ENCODE peak calls at places on chromosomes 1 and 21, in ten cellular contexts. One of them, this sample, is unnamed.

GRCh38 chr1:112817555-112818373 is 102.6 kb upstream of the PPM1J start:
- DNase-seq in astrocyte: no peak
- DNase-seq in LoVo: no peak
- DNase-seq in EL: no peak
- DNase-seq in hippocampal formation: no peak
- DNase-seq in stimulated activated CD8-positive, alpha-beta memory T cell treated with anti-CD3 and anti-CD28 coated beads, Interleukin-7, amount 100 ng/mL, for 1 hour: no peak
- DNase-seq in CD4-positive, alpha-beta T cell: no peak
- DNase-seq in hepatic stellate cell: no peak
- DNase-seq in NCI-H1105: no peak
- DNase-seq in foreskin melanocyte: no peak
- DNase-seq in this sample: no peak

GRCh38 chr1:186486061-186486460 is 25.1 kb upstream of the PDC start:
- DNase-seq in astrocyte: no peak
- DNase-seq in LoVo: no peak
- DNase-seq in EL: no peak
- DNase-seq in hippocampal formation: no peak
- DNase-seq in stimulated activated CD8-positive, alpha-beta memory T cell treated with anti-CD3 and anti-CD28 coated beads, Interleukin-7, amount 100 ng/mL, for 1 hour: no peak
- DNase-seq in CD4-positive, alpha-beta T cell: no peak
- DNase-seq in hepatic stellate cell: no peak
- DNase-seq in NCI-H1105: no peak
- DNase-seq in foreskin melanocyte: no peak
- DNase-seq in this sample: no peak

GRCh38 chr1:58781541-58782307 is 2.1 kb downstream of the JUN start:
- DNase-seq in astrocyte: peak
- DNase-seq in LoVo: peak
- DNase-seq in EL: peak
- DNase-seq in hippocampal formation: peak
- DNase-seq in stimulated activated CD8-positive, alpha-beta memory T cell treated with anti-CD3 and anti-CD28 coated beads, Interleukin-7, amount 100 ng/mL, for 1 hour: peak
- DNase-seq in CD4-positive, alpha-beta T cell: peak
- DNase-seq in hepatic stellate cell: peak
- DNase-seq in NCI-H1105: peak
- DNase-seq in foreskin melanocyte: peak
- DNase-seq in this sample: peak

GRCh38 chr1:30126839-30127238 is 596.5 kb downstream of the MATN1 start:
- DNase-seq in astrocyte: no peak
- DNase-seq in LoVo: peak
- DNase-seq in EL: no peak
- DNase-seq in hippocampal formation: no peak
- DNase-seq in stimulated activated CD8-positive, alpha-beta memory T cell treated with anti-CD3 and anti-CD28 coated beads, Interleukin-7, amount 100 ng/mL, for 1 hour: no peak
- DNase-seq in CD4-positive, alpha-beta T cell: no peak
- DNase-seq in hepatic stellate cell: no peak
- DNase-seq in NCI-H1105: peak
- DNase-seq in foreskin melanocyte: no peak
- DNase-seq in this sample: no peak

GRCh38 chr21:45579383-45580180 is 37.3 kb upstream of the SLC19A1 start:
- DNase-seq in astrocyte: no peak
- DNase-seq in LoVo: no peak
- DNase-seq in EL: no peak
- DNase-seq in hippocampal formation: no peak
- DNase-seq in stimulated activated CD8-positive, alpha-beta memory T cell treated with anti-CD3 and anti-CD28 coated beads, Interleukin-7, amount 100 ng/mL, for 1 hour: no peak
- DNase-seq in CD4-positive, alpha-beta T cell: no peak
- DNase-seq in hepatic stellate cell: no peak
- DNase-seq in NCI-H1105: no peak
- DNase-seq in foreskin melanocyte: no peak
- DNase-seq in this sample: peak

GRCh38 chr1:246483204-246483933 is 23.7 kb downstream of the SMYD3 start:
- DNase-seq in astrocyte: no peak
- DNase-seq in LoVo: no peak
- DNase-seq in EL: peak
- DNase-seq in hippocampal formation: no peak
- DNase-seq in stimulated activated CD8-positive, alpha-beta memory T cell treated with anti-CD3 and anti-CD28 coated beads, Interleukin-7, amount 100 ng/mL, for 1 hour: no peak
- DNase-seq in CD4-positive, alpha-beta T cell: no peak
- DNase-seq in hepatic stellate cell: peak
- DNase-seq in NCI-H1105: no peak
- DNase-seq in foreskin melanocyte: peak
- DNase-seq in this sample: no peak

GRCh38 chr1:67838180-67838912 is 5.1 kb upstream of the GNG12 start:
- DNase-seq in astrocyte: peak
- DNase-seq in LoVo: no peak
- DNase-seq in EL: peak
- DNase-seq in hippocampal formation: no peak
- DNase-seq in stimulated activated CD8-positive, alpha-beta memory T cell treated with anti-CD3 and anti-CD28 coated beads, Interleukin-7, amount 100 ng/mL, for 1 hour: no peak
- DNase-seq in CD4-positive, alpha-beta T cell: no peak
- DNase-seq in hepatic stellate cell: no peak
- DNase-seq in NCI-H1105: no peak
- DNase-seq in foreskin melanocyte: no peak
- DNase-seq in this sample: peak

GRCh38 chr1:27868556-27868931 is 3.8 kb upstream of the THEMIS2 start:
- DNase-seq in astrocyte: no peak
- DNase-seq in LoVo: no peak
- DNase-seq in EL: no peak
- DNase-seq in hippocampal formation: no peak
- DNase-seq in stimulated activated CD8-positive, alpha-beta memory T cell treated with anti-CD3 and anti-CD28 coated beads, Interleukin-7, amount 100 ng/mL, for 1 hour: no peak
- DNase-seq in CD4-positive, alpha-beta T cell: no peak
- DNase-seq in hepatic stellate cell: no peak
- DNase-seq in NCI-H1105: no peak
- DNase-seq in foreskin melanocyte: no peak
- DNase-seq in this sample: no peak

GRCh38 chr1:207454046-207454964 is at the start of gene CR2:
- DNase-seq in astrocyte: no peak
- DNase-seq in LoVo: peak
- DNase-seq in EL: peak
- DNase-seq in hippocampal formation: no peak
- DNase-seq in stimulated activated CD8-positive, alpha-beta memory T cell treated with anti-CD3 and anti-CD28 coated beads, Interleukin-7, amount 100 ng/mL, for 1 hour: no peak
- DNase-seq in CD4-positive, alpha-beta T cell: peak
- DNase-seq in hepatic stellate cell: no peak
- DNase-seq in NCI-H1105: peak
- DNase-seq in foreskin melanocyte: no peak
- DNase-seq in this sample: peak

GRCh38 chr21:32702702-32703101 is 25.1 kb downstream of the SYNJ1 start:
- DNase-seq in astrocyte: peak
- DNase-seq in LoVo: no peak
- DNase-seq in EL: peak
- DNase-seq in hippocampal formation: no peak
- DNase-seq in stimulated activated CD8-positive, alpha-beta memory T cell treated with anti-CD3 and anti-CD28 coated beads, Interleukin-7, amount 100 ng/mL, for 1 hour: no peak
- DNase-seq in CD4-positive, alpha-beta T cell: no peak
- DNase-seq in hepatic stellate cell: no peak
- DNase-seq in NCI-H1105: no peak
- DNase-seq in foreskin melanocyte: peak
- DNase-seq in this sample: no peak

GRCh38 chr1:182616130-182617074 is 12.2 kb upstream of the RGS16 start:
- DNase-seq in astrocyte: peak
- DNase-seq in LoVo: peak
- DNase-seq in EL: peak
- DNase-seq in hippocampal formation: no peak
- DNase-seq in stimulated activated CD8-positive, alpha-beta memory T cell treated with anti-CD3 and anti-CD28 coated beads, Interleukin-7, amount 100 ng/mL, for 1 hour: peak
- DNase-seq in CD4-positive, alpha-beta T cell: peak
- DNase-seq in hepatic stellate cell: no peak
- DNase-seq in NCI-H1105: peak
- DNase-seq in foreskin melanocyte: no peak
- DNase-seq in this sample: no peak

GRCh38 chr1:208782186-208782585 is 538.0 kb upstream of the PLXNA2 start:
- DNase-seq in astrocyte: no peak
- DNase-seq in LoVo: no peak
- DNase-seq in EL: no peak
- DNase-seq in hippocampal formation: no peak
- DNase-seq in stimulated activated CD8-positive, alpha-beta memory T cell treated with anti-CD3 and anti-CD28 coated beads, Interleukin-7, amount 100 ng/mL, for 1 hour: no peak
- DNase-seq in CD4-positive, alpha-beta T cell: no peak
- DNase-seq in hepatic stellate cell: no peak
- DNase-seq in NCI-H1105: no peak
- DNase-seq in foreskin melanocyte: no peak
- DNase-seq in this sample: no peak

GRCh38 chr21:43892984-43893535 is 28.0 kb downstream of the AGPAT3 start:
- DNase-seq in astrocyte: no peak
- DNase-seq in LoVo: no peak
- DNase-seq in EL: no peak
- DNase-seq in hippocampal formation: no peak
- DNase-seq in stimulated activated CD8-positive, alpha-beta memory T cell treated with anti-CD3 and anti-CD28 coated beads, Interleukin-7, amount 100 ng/mL, for 1 hour: no peak
- DNase-seq in CD4-positive, alpha-beta T cell: no peak
- DNase-seq in hepatic stellate cell: no peak
- DNase-seq in NCI-H1105: no peak
- DNase-seq in foreskin melanocyte: no peak
- DNase-seq in this sample: no peak

GRCh38 chr21:16419188-16419874 is 689.5 kb downstream of the USP25 start:
- DNase-seq in astrocyte: peak
- DNase-seq in LoVo: no peak
- DNase-seq in EL: no peak
- DNase-seq in hippocampal formation: peak
- DNase-seq in stimulated activated CD8-positive, alpha-beta memory T cell treated with anti-CD3 and anti-CD28 coated beads, Interleukin-7, amount 100 ng/mL, for 1 hour: no peak
- DNase-seq in CD4-positive, alpha-beta T cell: no peak
- DNase-seq in hepatic stellate cell: peak
- DNase-seq in NCI-H1105: peak
- DNase-seq in foreskin melanocyte: no peak
- DNase-seq in this sample: no peak

GRCh38 chr1:27009601-27010197 is 3.0 kb downstream of the TENT5B start:
- DNase-seq in astrocyte: no peak
- DNase-seq in LoVo: peak
- DNase-seq in EL: no peak
- DNase-seq in hippocampal formation: no peak
- DNase-seq in stimulated activated CD8-positive, alpha-beta memory T cell treated with anti-CD3 and anti-CD28 coated beads, Interleukin-7, amount 100 ng/mL, for 1 hour: no peak
- DNase-seq in CD4-positive, alpha-beta T cell: no peak
- DNase-seq in hepatic stellate cell: no peak
- DNase-seq in NCI-H1105: no peak
- DNase-seq in foreskin melanocyte: no peak
- DNase-seq in this sample: peak

GRCh38 chr21:17726047-17726446 is 93.1 kb downstream of the C21orf91 start:
- DNase-seq in astrocyte: no peak
- DNase-seq in LoVo: peak
- DNase-seq in EL: no peak
- DNase-seq in hippocampal formation: no peak
- DNase-seq in stimulated activated CD8-positive, alpha-beta memory T cell treated with anti-CD3 and anti-CD28 coated beads, Interleukin-7, amount 100 ng/mL, for 1 hour: no peak
- DNase-seq in CD4-positive, alpha-beta T cell: no peak
- DNase-seq in hepatic stellate cell: peak
- DNase-seq in NCI-H1105: no peak
- DNase-seq in foreskin melanocyte: peak
- DNase-seq in this sample: no peak

GRCh38 chr1:235411489-235412486 is 44.6 kb downstream of the TBCE start:
- DNase-seq in astrocyte: no peak
- DNase-seq in LoVo: peak
- DNase-seq in EL: peak
- DNase-seq in hippocampal formation: no peak
- DNase-seq in stimulated activated CD8-positive, alpha-beta memory T cell treated with anti-CD3 and anti-CD28 coated beads, Interleukin-7, amount 100 ng/mL, for 1 hour: no peak
- DNase-seq in CD4-positive, alpha-beta T cell: no peak
- DNase-seq in hepatic stellate cell: no peak
- DNase-seq in NCI-H1105: no peak
- DNase-seq in foreskin melanocyte: no peak
- DNase-seq in this sample: no peak

GRCh38 chr1:236099622-236100021 is 34.7 kb upstream of the NID1 start:
- DNase-seq in astrocyte: peak
- DNase-seq in LoVo: no peak
- DNase-seq in EL: peak
- DNase-seq in hippocampal formation: no peak
- DNase-seq in stimulated activated CD8-positive, alpha-beta memory T cell treated with anti-CD3 and anti-CD28 coated beads, Interleukin-7, amount 100 ng/mL, for 1 hour: no peak
- DNase-seq in CD4-positive, alpha-beta T cell: no peak
- DNase-seq in hepatic stellate cell: no peak
- DNase-seq in NCI-H1105: no peak
- DNase-seq in foreskin melanocyte: peak
- DNase-seq in this sample: peak

GRCh38 chr1:173408886-173409285 is 68.2 kb upstream of the PRDX6 start:
- DNase-seq in astrocyte: peak
- DNase-seq in LoVo: no peak
- DNase-seq in EL: no peak
- DNase-seq in hippocampal formation: no peak
- DNase-seq in stimulated activated CD8-positive, alpha-beta memory T cell treated with anti-CD3 and anti-CD28 coated beads, Interleukin-7, amount 100 ng/mL, for 1 hour: no peak
- DNase-seq in CD4-positive, alpha-beta T cell: no peak
- DNase-seq in hepatic stellate cell: no peak
- DNase-seq in NCI-H1105: no peak
- DNase-seq in foreskin melanocyte: no peak
- DNase-seq in this sample: no peak

GRCh38 chr1:42085596-42085995 is 67.6 kb upstream of the GUCA2B start:
- DNase-seq in astrocyte: no peak
- DNase-seq in LoVo: no peak
- DNase-seq in EL: no peak
- DNase-seq in hippocampal formation: no peak
- DNase-seq in stimulated activated CD8-positive, alpha-beta memory T cell treated with anti-CD3 and anti-CD28 coated beads, Interleukin-7, amount 100 ng/mL, for 1 hour: no peak
- DNase-seq in CD4-positive, alpha-beta T cell: no peak
- DNase-seq in hepatic stellate cell: no peak
- DNase-seq in NCI-H1105: no peak
- DNase-seq in foreskin melanocyte: no peak
- DNase-seq in this sample: no peak

GRCh38 chr1:54806931-54807611 is 5.9 kb upstream of the TTC22 start:
- DNase-seq in astrocyte: peak
- DNase-seq in LoVo: peak
- DNase-seq in EL: peak
- DNase-seq in hippocampal formation: no peak
- DNase-seq in stimulated activated CD8-positive, alpha-beta memory T cell treated with anti-CD3 and anti-CD28 coated beads, Interleukin-7, amount 100 ng/mL, for 1 hour: peak
- DNase-seq in CD4-positive, alpha-beta T cell: no peak
- DNase-seq in hepatic stellate cell: peak
- DNase-seq in NCI-H1105: no peak
- DNase-seq in foreskin melanocyte: no peak
- DNase-seq in this sample: peak

GRCh38 chr1:228272331-228272791 is 64.5 kb downstream of the OBSCN start:
- DNase-seq in astrocyte: no peak
- DNase-seq in LoVo: no peak
- DNase-seq in EL: no peak
- DNase-seq in hippocampal formation: no peak
- DNase-seq in stimulated activated CD8-positive, alpha-beta memory T cell treated with anti-CD3 and anti-CD28 coated beads, Interleukin-7, amount 100 ng/mL, for 1 hour: no peak
- DNase-seq in CD4-positive, alpha-beta T cell: no peak
- DNase-seq in hepatic stellate cell: no peak
- DNase-seq in NCI-H1105: no peak
- DNase-seq in foreskin melanocyte: no peak
- DNase-seq in this sample: peak

GRCh38 chr1:25675729-25676476 is 59.3 kb downstream of the MAN1C1 start:
- DNase-seq in astrocyte: no peak
- DNase-seq in LoVo: no peak
- DNase-seq in EL: no peak
- DNase-seq in hippocampal formation: no peak
- DNase-seq in stimulated activated CD8-positive, alpha-beta memory T cell treated with anti-CD3 and anti-CD28 coated beads, Interleukin-7, amount 100 ng/mL, for 1 hour: peak
- DNase-seq in CD4-positive, alpha-beta T cell: peak
- DNase-seq in hepatic stellate cell: no peak
- DNase-seq in NCI-H1105: no peak
- DNase-seq in foreskin melanocyte: no peak
- DNase-seq in this sample: no peak

GRCh38 chr1:225820522-225821120 is 10.7 kb downstream of the EPHX1 start:
- DNase-seq in astrocyte: no peak
- DNase-seq in LoVo: no peak
- DNase-seq in EL: no peak
- DNase-seq in hippocampal formation: no peak
- DNase-seq in stimulated activated CD8-positive, alpha-beta memory T cell treated with anti-CD3 and anti-CD28 coated beads, Interleukin-7, amount 100 ng/mL, for 1 hour: no peak
- DNase-seq in CD4-positive, alpha-beta T cell: no peak
- DNase-seq in hepatic stellate cell: no peak
- DNase-seq in NCI-H1105: no peak
- DNase-seq in foreskin melanocyte: no peak
- DNase-seq in this sample: no peak

GRCh38 chr1:221778535-221779142 is 36.8 kb upstream of the DUSP10 start:
- DNase-seq in astrocyte: no peak
- DNase-seq in LoVo: no peak
- DNase-seq in EL: no peak
- DNase-seq in hippocampal formation: no peak
- DNase-seq in stimulated activated CD8-positive, alpha-beta memory T cell treated with anti-CD3 and anti-CD28 coated beads, Interleukin-7, amount 100 ng/mL, for 1 hour: no peak
- DNase-seq in CD4-positive, alpha-beta T cell: peak
- DNase-seq in hepatic stellate cell: no peak
- DNase-seq in NCI-H1105: no peak
- DNase-seq in foreskin melanocyte: no peak
- DNase-seq in this sample: no peak

GRCh38 chr1:3352084-3352951 is 102.1 kb upstream of the ARHGEF16 start:
- DNase-seq in astrocyte: peak
- DNase-seq in LoVo: no peak
- DNase-seq in EL: peak
- DNase-seq in hippocampal formation: no peak
- DNase-seq in stimulated activated CD8-positive, alpha-beta memory T cell treated with anti-CD3 and anti-CD28 coated beads, Interleukin-7, amount 100 ng/mL, for 1 hour: no peak
- DNase-seq in CD4-positive, alpha-beta T cell: no peak
- DNase-seq in hepatic stellate cell: peak
- DNase-seq in NCI-H1105: no peak
- DNase-seq in foreskin melanocyte: no peak
- DNase-seq in this sample: peak

GRCh38 chr1:912740-913301 is 10.9 kb upstream of the SAMD11 start:
- DNase-seq in astrocyte: no peak
- DNase-seq in LoVo: no peak
- DNase-seq in EL: no peak
- DNase-seq in hippocampal formation: no peak
- DNase-seq in stimulated activated CD8-positive, alpha-beta memory T cell treated with anti-CD3 and anti-CD28 coated beads, Interleukin-7, amount 100 ng/mL, for 1 hour: no peak
- DNase-seq in CD4-positive, alpha-beta T cell: peak
- DNase-seq in hepatic stellate cell: no peak
- DNase-seq in NCI-H1105: no peak
- DNase-seq in foreskin melanocyte: no peak
- DNase-seq in this sample: no peak

GRCh38 chr21:34953950-34954349 is 95.2 kb downstream of the RUNX1 start:
- DNase-seq in astrocyte: no peak
- DNase-seq in LoVo: no peak
- DNase-seq in EL: no peak
- DNase-seq in hippocampal formation: no peak
- DNase-seq in stimulated activated CD8-positive, alpha-beta memory T cell treated with anti-CD3 and anti-CD28 coated beads, Interleukin-7, amount 100 ng/mL, for 1 hour: no peak
- DNase-seq in CD4-positive, alpha-beta T cell: no peak
- DNase-seq in hepatic stellate cell: no peak
- DNase-seq in NCI-H1105: no peak
- DNase-seq in foreskin melanocyte: no peak
- DNase-seq in this sample: no peak